ENCODE peak calls at places on chromosomes 12 and 14, in six cellular contexts. J is hepatocyte, P is upper lobe of right lung, E is tibial nerve, Z is ovary, M is MM.1S. B is an unnamed sample.

GRCh38 chr12:11862794-11863193 is 207.9 kb upstream of the BCL2L14 start:
- DNase-seq in J (no peak), M (no peak), E (no peak), Z (no peak), P (no peak), B (no peak)

GRCh38 chr14:52473557-52473956 is 78.7 kb downstream of the TXNDC16 start:
- DNase-seq in P (no peak), M (no peak), E (no peak), Z (no peak), J (peak), B (no peak)

GRCh38 chr12:57235012-57235727 is 5.7 kb downstream of the SHMT2 start:
- DNase-seq in E (no peak), Z (no peak), M (no peak), P (no peak), J (peak), B (no peak)

GRCh38 chr14:79294506-79294905 is 916.8 kb downstream of the DIO2 start:
- DNase-seq in J (no peak), M (no peak), Z (no peak), E (no peak), P (no peak), B (no peak)

GRCh38 chr14:34059037-34059924 is 108.4 kb upstream of the EGLN3 start:
- DNase-seq in Z (no peak), E (no peak), P (no peak), M (no peak), J (no peak), B (no peak)

GRCh38 chr12:128133321-128134050 is 133.5 kb upstream of the TMEM132C start:
- DNase-seq in Z (no peak), J (no peak), M (no peak), E (no peak), P (no peak), B (no peak)

GRCh38 chr14:72830786-72831583 is 62.9 kb downstream of the DPF3 start:
- DNase-seq in M (no peak), J (peak), E (no peak), P (no peak), Z (peak), B (no peak)

GRCh38 chr12:72699362-72699761 is 427.2 kb downstream of the TRHDE start:
- DNase-seq in M (no peak), P (no peak), J (no peak), E (no peak), Z (no peak), B (no peak)

GRCh38 chr12:25788707-25789106 is 169.8 kb upstream of the RASSF8 start:
- DNase-seq in M (no peak), P (no peak), Z (no peak), E (no peak), J (no peak), B (no peak)

GRCh38 chr12:120413901-120414695 is 23.8 kb upstream of the COX6A1 start:
- DNase-seq in M (no peak), P (no peak), J (peak), Z (no peak), E (no peak), B (no peak)
- H3K27ac ChIP-seq in M (no peak), P (no peak), J (peak), Z (no peak), E (no peak), B (no peak)

GRCh38 chr14:92962831-92963095 is 39.8 kb downstream of the CHGA start:
- DNase-seq in E (no peak), M (no peak), J (no peak), Z (no peak), P (no peak), B (no peak)

GRCh38 chr14:92962031-92962830 is 39.3 kb downstream of the CHGA start:
- DNase-seq in J (no peak), M (no peak), P (no peak), E (no peak), Z (no peak), B (no peak)

GRCh38 chr14:92961567-92961855 is 38.6 kb downstream of the CHGA start:
- DNase-seq in Z (no peak), E (no peak), M (no peak), P (no peak), J (no peak), B (no peak)

GRCh38 chr14:92964124-92965109 is 41.5 kb downstream of the CHGA start:
- DNase-seq in P (peak), J (no peak), E (no peak), Z (no peak), M (no peak), B (no peak)

DNA sequence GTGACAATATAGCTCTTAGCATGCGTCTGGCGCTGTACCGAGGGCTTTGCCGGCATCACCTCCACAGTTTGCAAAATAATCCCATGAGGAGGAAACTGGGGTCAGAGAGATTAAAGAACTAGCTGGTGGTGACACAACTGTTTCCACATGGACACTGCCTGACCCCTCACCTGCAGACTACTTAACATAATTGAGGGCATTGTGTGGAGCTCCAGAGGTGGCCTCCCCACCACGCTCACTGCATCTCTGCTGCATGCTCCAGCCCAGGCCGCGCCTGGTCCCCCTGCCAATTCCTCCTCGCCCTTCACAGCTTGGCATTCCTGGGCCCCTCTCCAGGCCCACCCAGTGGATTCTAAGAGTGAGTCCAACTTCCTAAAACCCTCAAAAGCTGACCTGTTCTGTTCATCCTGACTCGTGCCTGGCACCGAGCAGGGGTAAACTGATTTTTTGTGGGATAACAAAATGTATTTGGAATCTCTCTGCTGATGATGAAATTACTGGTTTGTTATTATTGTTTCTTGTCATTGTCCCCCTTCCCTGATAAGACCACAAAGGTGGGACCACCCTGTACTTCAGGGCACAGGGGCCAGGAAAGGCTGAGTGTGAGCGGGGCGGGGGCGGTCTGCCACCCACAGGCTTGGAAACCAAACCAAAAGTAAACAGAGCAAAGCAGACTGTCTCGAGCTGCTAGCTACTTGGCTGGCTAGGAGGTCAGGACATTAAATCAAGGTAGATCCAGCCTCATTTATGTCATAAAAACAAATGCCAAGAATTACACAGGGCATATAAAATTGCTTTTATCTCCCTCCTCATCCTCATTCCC is 40.6 kb downstream of the CHGA start:
- DNase-seq in E (no peak), P (no peak), Z (no peak), M (no peak), J (no peak), B (no peak)
- H3K27ac ChIP-seq in E (peak), P (no peak), Z (no peak), M (no peak), J (peak), B (no peak)

GRCh38 chr12:19533567-19533966 is 94.3 kb downstream of the AEBP2 start:
- DNase-seq in Z (no peak), P (no peak), M (no peak), E (no peak), J (no peak), B (no peak)

GRCh38 chr12:19527876-19528275 is 88.6 kb downstream of the AEBP2 start:
- DNase-seq in P (no peak), E (no peak), Z (no peak), J (no peak), M (no peak), B (no peak)

GRCh38 chr12:19529933-19530630 is 90.8 kb downstream of the AEBP2 start:
- DNase-seq in Z (no peak), J (no peak), M (no peak), E (no peak), P (no peak), B (no peak)

GRCh38 chr12:19528750-19529149 is 89.5 kb downstream of the AEBP2 start:
- DNase-seq in J (no peak), Z (no peak), P (no peak), M (no peak), E (no peak), B (no peak)

DNA sequence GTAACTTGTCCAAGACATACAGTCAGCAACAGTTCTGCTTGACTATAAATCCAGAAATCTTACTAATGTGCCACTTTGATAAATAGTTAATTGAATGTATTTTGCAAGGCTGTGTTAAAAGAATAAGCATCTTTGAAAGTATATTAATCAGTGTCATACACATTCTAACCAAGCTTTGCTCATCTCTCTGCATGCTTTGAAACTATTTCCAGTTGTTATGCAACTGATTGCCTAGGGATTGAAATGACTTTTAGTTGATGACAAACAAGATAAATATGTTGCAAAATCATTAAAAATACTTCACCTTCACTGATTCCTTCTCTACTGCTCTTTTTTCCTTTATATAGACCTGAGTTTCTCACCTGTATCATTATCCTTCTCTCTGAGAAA is 91.3 kb downstream of the AEBP2 start:
- DNase-seq in E (no peak), M (no peak), Z (no peak), P (no peak), J (no peak), B (no peak)
- H3K27ac ChIP-seq in E (no peak), M (no peak), Z (no peak), P (no peak), J (peak), B (no peak)

GRCh38 chr12:6508087-6508486 is 14.2 kb downstream of the NCAPD2 start:
- DNase-seq in Z (no peak), M (no peak), J (no peak), P (no peak), E (no peak), B (no peak)

DNA sequence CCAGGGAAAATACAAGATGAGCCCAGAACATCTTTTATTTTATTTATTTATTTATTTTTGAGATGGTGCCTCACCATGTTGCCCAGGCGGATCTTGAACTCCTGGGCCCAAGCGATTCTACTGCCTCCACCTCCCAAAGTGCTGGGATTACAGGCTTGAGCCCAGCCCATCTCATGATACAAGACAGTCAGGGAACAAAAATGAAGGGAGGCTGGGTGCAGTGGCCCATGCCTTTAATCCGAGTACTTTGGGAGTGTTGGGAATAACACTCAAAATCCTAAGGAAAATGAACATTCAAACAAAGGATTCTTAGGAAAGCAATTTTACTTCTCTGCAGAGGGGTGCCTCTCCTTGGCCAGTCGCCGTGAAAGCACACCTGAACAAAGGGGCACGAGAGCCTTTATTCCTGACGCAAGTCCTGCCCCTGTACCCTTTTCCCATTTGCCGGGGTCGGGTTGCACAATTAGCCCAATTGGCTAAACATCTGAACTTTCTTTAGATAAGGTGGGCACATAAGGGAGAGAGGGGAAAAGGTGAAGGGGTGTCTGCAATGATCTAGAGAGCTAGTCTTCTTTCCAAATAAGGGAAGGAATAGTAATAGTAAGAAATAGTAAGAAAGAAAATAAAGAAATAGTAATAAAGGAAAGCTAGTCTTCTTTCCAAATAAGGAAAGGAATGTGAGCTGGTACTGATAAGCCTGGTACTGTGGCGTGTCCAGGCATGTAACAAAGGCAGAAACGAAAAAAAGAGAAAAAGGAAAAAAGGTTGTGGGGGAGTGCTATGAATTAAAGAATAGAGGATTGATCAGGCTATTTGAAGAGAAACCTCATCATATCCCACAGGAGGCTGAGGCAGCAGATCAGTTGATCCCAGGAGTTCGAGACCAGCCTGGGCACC is 13.4 kb downstream of the NCAPD2 start:
- DNase-seq in Z (no peak), M (no peak), E (no peak), P (no peak), J (no peak), B (no peak)
- H3K27ac ChIP-seq in Z (no peak), M (no peak), E (no peak), P (no peak), J (peak), B (no peak)